ENCODE peak calls at places on chromosome 11, in eight cellular contexts. One of them, this sample, is unnamed.

GRCh38 chr11:14148653-14149273 is 186.2 kb downstream of the SPON1 start:
- DNase-seq in iris pigment epithelial cell: peak
- DNase-seq in nephron progenitor cell: no peak
- DNase-seq in NCI-H1417: peak
- DNase-seq in fibroblast of lung: peak
- DNase-seq in GM19239: no peak
- DNase-seq in activated T-cell treated with anti-CD3 and anti-CD28 coated beads for 1 hour: no peak
- DNase-seq in psoas muscle: no peak
- DNase-seq in this sample: no peak

GRCh38 chr11:35579557-35580396 is 38.5 kb upstream of the FJX1 start:
- DNase-seq in iris pigment epithelial cell: peak
- DNase-seq in nephron progenitor cell: no peak
- DNase-seq in NCI-H1417: no peak
- DNase-seq in fibroblast of lung: peak
- DNase-seq in GM19239: no peak
- DNase-seq in activated T-cell treated with anti-CD3 and anti-CD28 coated beads for 1 hour: no peak
- DNase-seq in psoas muscle: no peak
- DNase-seq in this sample: peak

GRCh38 chr11:119351232-119351631 is 4.7 kb upstream of the MFRP start:
- DNase-seq in iris pigment epithelial cell: no peak
- DNase-seq in nephron progenitor cell: no peak
- DNase-seq in NCI-H1417: no peak
- DNase-seq in fibroblast of lung: no peak
- DNase-seq in GM19239: no peak
- DNase-seq in activated T-cell treated with anti-CD3 and anti-CD28 coated beads for 1 hour: no peak
- DNase-seq in psoas muscle: no peak
- DNase-seq in this sample: no peak

GRCh38 chr11:75344761-75345454 is 6.6 kb downstream of the ARRB1 start:
- DNase-seq in iris pigment epithelial cell: no peak
- DNase-seq in nephron progenitor cell: no peak
- DNase-seq in NCI-H1417: no peak
- DNase-seq in fibroblast of lung: no peak
- DNase-seq in GM19239: no peak
- DNase-seq in activated T-cell treated with anti-CD3 and anti-CD28 coated beads for 1 hour: no peak
- DNase-seq in psoas muscle: no peak
- DNase-seq in this sample: peak

GRCh38 chr11:118263109-118263508 is 988 bp downstream of the MPZL2 start:
- DNase-seq in iris pigment epithelial cell: no peak
- DNase-seq in nephron progenitor cell: no peak
- DNase-seq in NCI-H1417: no peak
- DNase-seq in fibroblast of lung: no peak
- DNase-seq in GM19239: no peak
- DNase-seq in activated T-cell treated with anti-CD3 and anti-CD28 coated beads for 1 hour: no peak
- DNase-seq in psoas muscle: no peak
- DNase-seq in this sample: no peak

GRCh38 chr11:33773399-33774355 is 643 bp downstream of the FBXO3 start:
- DNase-seq in iris pigment epithelial cell: peak
- DNase-seq in nephron progenitor cell: peak
- DNase-seq in NCI-H1417: peak
- DNase-seq in fibroblast of lung: peak
- DNase-seq in GM19239: no peak
- DNase-seq in activated T-cell treated with anti-CD3 and anti-CD28 coated beads for 1 hour: peak
- DNase-seq in psoas muscle: peak
- DNase-seq in this sample: peak

GRCh38 chr11:78138694-78139421 is 568 bp downstream of the ALG8 start:
- DNase-seq in iris pigment epithelial cell: peak
- DNase-seq in nephron progenitor cell: peak
- DNase-seq in NCI-H1417: peak
- DNase-seq in fibroblast of lung: peak
- DNase-seq in GM19239: peak
- DNase-seq in activated T-cell treated with anti-CD3 and anti-CD28 coated beads for 1 hour: no peak
- DNase-seq in psoas muscle: no peak
- DNase-seq in this sample: peak

GRCh38 chr11:46345881-46346484 is 1.3 kb upstream of the DGKZ start:
- DNase-seq in iris pigment epithelial cell: no peak
- DNase-seq in nephron progenitor cell: no peak
- DNase-seq in NCI-H1417: no peak
- DNase-seq in fibroblast of lung: no peak
- DNase-seq in GM19239: no peak
- DNase-seq in activated T-cell treated with anti-CD3 and anti-CD28 coated beads for 1 hour: no peak
- DNase-seq in psoas muscle: no peak
- DNase-seq in this sample: no peak

GRCh38 chr11:72798361-72798760 is 4.5 kb upstream of the STARD10 start:
- DNase-seq in iris pigment epithelial cell: no peak
- DNase-seq in nephron progenitor cell: no peak
- DNase-seq in NCI-H1417: no peak
- DNase-seq in fibroblast of lung: no peak
- DNase-seq in GM19239: no peak
- DNase-seq in activated T-cell treated with anti-CD3 and anti-CD28 coated beads for 1 hour: no peak
- DNase-seq in psoas muscle: no peak
- DNase-seq in this sample: no peak

GRCh38 chr11:64007629-64008282 is 21.5 kb downstream of the OTUB1 start:
- DNase-seq in iris pigment epithelial cell: no peak
- DNase-seq in nephron progenitor cell: peak
- DNase-seq in NCI-H1417: no peak
- DNase-seq in fibroblast of lung: no peak
- DNase-seq in GM19239: no peak
- DNase-seq in activated T-cell treated with anti-CD3 and anti-CD28 coated beads for 1 hour: no peak
- DNase-seq in psoas muscle: peak
- DNase-seq in this sample: no peak

GRCh38 chr11:9575531-9576240 is 2.2 kb downstream of the WEE1 start:
- DNase-seq in iris pigment epithelial cell: peak
- DNase-seq in nephron progenitor cell: no peak
- DNase-seq in NCI-H1417: no peak
- DNase-seq in fibroblast of lung: peak
- DNase-seq in GM19239: no peak
- DNase-seq in activated T-cell treated with anti-CD3 and anti-CD28 coated beads for 1 hour: no peak
- DNase-seq in psoas muscle: no peak
- DNase-seq in this sample: no peak

GRCh38 chr11:45210846-45211245 is 64.4 kb downstream of the PRDM11 start:
- DNase-seq in iris pigment epithelial cell: no peak
- DNase-seq in nephron progenitor cell: no peak
- DNase-seq in NCI-H1417: no peak
- DNase-seq in fibroblast of lung: no peak
- DNase-seq in GM19239: no peak
- DNase-seq in activated T-cell treated with anti-CD3 and anti-CD28 coated beads for 1 hour: no peak
- DNase-seq in psoas muscle: no peak
- DNase-seq in this sample: no peak

GRCh38 chr11:122612123-122612824 is 43.2 kb upstream of the UBASH3B start:
- DNase-seq in iris pigment epithelial cell: no peak
- DNase-seq in nephron progenitor cell: no peak
- DNase-seq in NCI-H1417: no peak
- DNase-seq in fibroblast of lung: peak
- DNase-seq in GM19239: no peak
- DNase-seq in activated T-cell treated with anti-CD3 and anti-CD28 coated beads for 1 hour: no peak
- DNase-seq in psoas muscle: no peak
- DNase-seq in this sample: no peak

GRCh38 chr11:119337581-119338317 is 2.9 kb downstream of the C1QTNF5 start:
- DNase-seq in iris pigment epithelial cell: no peak
- DNase-seq in nephron progenitor cell: peak
- DNase-seq in NCI-H1417: no peak
- DNase-seq in fibroblast of lung: peak
- DNase-seq in GM19239: no peak
- DNase-seq in activated T-cell treated with anti-CD3 and anti-CD28 coated beads for 1 hour: no peak
- DNase-seq in psoas muscle: no peak
- DNase-seq in this sample: peak

GRCh38 chr11:35352107-35352888 is 67.1 kb downstream of the SLC1A2 start:
- DNase-seq in iris pigment epithelial cell: peak
- DNase-seq in nephron progenitor cell: no peak
- DNase-seq in NCI-H1417: no peak
- DNase-seq in fibroblast of lung: peak
- DNase-seq in GM19239: no peak
- DNase-seq in activated T-cell treated with anti-CD3 and anti-CD28 coated beads for 1 hour: no peak
- DNase-seq in psoas muscle: no peak
- DNase-seq in this sample: peak

GRCh38 chr11:65502274-65502851 is 3.5 kb downstream of the MALAT1 start:
- DNase-seq in iris pigment epithelial cell: peak
- DNase-seq in nephron progenitor cell: no peak
- DNase-seq in NCI-H1417: peak
- DNase-seq in fibroblast of lung: peak
- DNase-seq in GM19239: no peak
- DNase-seq in activated T-cell treated with anti-CD3 and anti-CD28 coated beads for 1 hour: no peak
- DNase-seq in psoas muscle: no peak
- DNase-seq in this sample: no peak

GRCh38 chr11:1966531-1966930 is 19.4 kb downstream of the MRPL23 start:
- DNase-seq in iris pigment epithelial cell: no peak
- DNase-seq in nephron progenitor cell: no peak
- DNase-seq in NCI-H1417: no peak
- DNase-seq in fibroblast of lung: no peak
- DNase-seq in GM19239: no peak
- DNase-seq in activated T-cell treated with anti-CD3 and anti-CD28 coated beads for 1 hour: no peak
- DNase-seq in psoas muscle: peak
- DNase-seq in this sample: no peak

GRCh38 chr11:2257023-2257700 is 13.2 kb downstream of the ASCL2 start:
- DNase-seq in iris pigment epithelial cell: no peak
- DNase-seq in nephron progenitor cell: no peak
- DNase-seq in NCI-H1417: peak
- DNase-seq in fibroblast of lung: no peak
- DNase-seq in GM19239: no peak
- DNase-seq in activated T-cell treated with anti-CD3 and anti-CD28 coated beads for 1 hour: no peak
- DNase-seq in psoas muscle: no peak
- DNase-seq in this sample: no peak

GRCh38 chr11:117868815-117869642 is 7.4 kb downstream of the FXYD6 start:
- DNase-seq in iris pigment epithelial cell: no peak
- DNase-seq in nephron progenitor cell: no peak
- DNase-seq in NCI-H1417: peak
- DNase-seq in fibroblast of lung: no peak
- DNase-seq in GM19239: no peak
- DNase-seq in activated T-cell treated with anti-CD3 and anti-CD28 coated beads for 1 hour: no peak
- DNase-seq in psoas muscle: no peak
- DNase-seq in this sample: no peak

GRCh38 chr11:9125185-9125886 is 33.9 kb upstream of the SCUBE2 start:
- DNase-seq in iris pigment epithelial cell: no peak
- DNase-seq in nephron progenitor cell: no peak
- DNase-seq in NCI-H1417: no peak
- DNase-seq in fibroblast of lung: no peak
- DNase-seq in GM19239: no peak
- DNase-seq in activated T-cell treated with anti-CD3 and anti-CD28 coated beads for 1 hour: no peak
- DNase-seq in psoas muscle: no peak
- DNase-seq in this sample: no peak

GRCh38 chr11:73376803-73377629 is 817 bp downstream of the RELT start:
- DNase-seq in iris pigment epithelial cell: peak
- DNase-seq in nephron progenitor cell: peak
- DNase-seq in NCI-H1417: peak
- DNase-seq in fibroblast of lung: peak
- DNase-seq in GM19239: peak
- DNase-seq in activated T-cell treated with anti-CD3 and anti-CD28 coated beads for 1 hour: peak
- DNase-seq in psoas muscle: peak
- DNase-seq in this sample: peak

GRCh38 chr11:23288001-23288783 is 427.9 kb upstream of the CCDC179 start:
- DNase-seq in iris pigment epithelial cell: peak
- DNase-seq in nephron progenitor cell: no peak
- DNase-seq in NCI-H1417: no peak
- DNase-seq in fibroblast of lung: peak
- DNase-seq in GM19239: no peak
- DNase-seq in activated T-cell treated with anti-CD3 and anti-CD28 coated beads for 1 hour: no peak
- DNase-seq in psoas muscle: no peak
- DNase-seq in this sample: peak

GRCh38 chr11:8870461-8871282 is 40.3 kb upstream of the AKIP1 start:
- DNase-seq in iris pigment epithelial cell: peak
- DNase-seq in nephron progenitor cell: peak
- DNase-seq in NCI-H1417: peak
- DNase-seq in fibroblast of lung: peak
- DNase-seq in GM19239: no peak
- DNase-seq in activated T-cell treated with anti-CD3 and anti-CD28 coated beads for 1 hour: no peak
- DNase-seq in psoas muscle: peak
- DNase-seq in this sample: peak

GRCh38 chr11:115054541-115055538 is 376.5 kb downstream of the NXPE2 start:
- DNase-seq in iris pigment epithelial cell: no peak
- DNase-seq in nephron progenitor cell: no peak
- DNase-seq in NCI-H1417: peak
- DNase-seq in fibroblast of lung: peak
- DNase-seq in GM19239: no peak
- DNase-seq in activated T-cell treated with anti-CD3 and anti-CD28 coated beads for 1 hour: no peak
- DNase-seq in psoas muscle: peak
- DNase-seq in this sample: peak

GRCh38 chr11:27468209-27468608 is 4.4 kb downstream of the LGR4 start:
- DNase-seq in iris pigment epithelial cell: peak
- DNase-seq in nephron progenitor cell: no peak
- DNase-seq in NCI-H1417: no peak
- DNase-seq in fibroblast of lung: peak
- DNase-seq in GM19239: no peak
- DNase-seq in activated T-cell treated with anti-CD3 and anti-CD28 coated beads for 1 hour: no peak
- DNase-seq in psoas muscle: no peak
- DNase-seq in this sample: no peak

GRCh38 chr11:7587712-7588111 is 73.9 kb downstream of the PPFIBP2 start:
- DNase-seq in iris pigment epithelial cell: no peak
- DNase-seq in nephron progenitor cell: no peak
- DNase-seq in NCI-H1417: no peak
- DNase-seq in fibroblast of lung: no peak
- DNase-seq in GM19239: no peak
- DNase-seq in activated T-cell treated with anti-CD3 and anti-CD28 coated beads for 1 hour: no peak
- DNase-seq in psoas muscle: no peak
- DNase-seq in this sample: no peak

GRCh38 chr11:78295991-78296930 is 107.5 kb downstream of the USP35 start:
- DNase-seq in iris pigment epithelial cell: peak
- DNase-seq in nephron progenitor cell: no peak
- DNase-seq in NCI-H1417: no peak
- DNase-seq in fibroblast of lung: no peak
- DNase-seq in GM19239: no peak
- DNase-seq in activated T-cell treated with anti-CD3 and anti-CD28 coated beads for 1 hour: no peak
- DNase-seq in psoas muscle: no peak
- DNase-seq in this sample: peak

GRCh38 chr11:33520103-33520502 is 180.5 kb downstream of the C11orf91 start:
- DNase-seq in iris pigment epithelial cell: no peak
- DNase-seq in nephron progenitor cell: no peak
- DNase-seq in NCI-H1417: no peak
- DNase-seq in fibroblast of lung: no peak
- DNase-seq in GM19239: no peak
- DNase-seq in activated T-cell treated with anti-CD3 and anti-CD28 coated beads for 1 hour: no peak
- DNase-seq in psoas muscle: no peak
- DNase-seq in this sample: no peak

GRCh38 chr11:20158597-20159257 is 1.5 kb downstream of the DBX1 start:
- DNase-seq in iris pigment epithelial cell: peak
- DNase-seq in nephron progenitor cell: peak
- DNase-seq in NCI-H1417: no peak
- DNase-seq in fibroblast of lung: peak
- DNase-seq in GM19239: no peak
- DNase-seq in activated T-cell treated with anti-CD3 and anti-CD28 coated beads for 1 hour: no peak
- DNase-seq in psoas muscle: peak
- DNase-seq in this sample: peak

GRCh38 chr11:128055576-128056217 is 531.7 kb downstream of the ETS1 start:
- DNase-seq in iris pigment epithelial cell: no peak
- DNase-seq in nephron progenitor cell: no peak
- DNase-seq in NCI-H1417: no peak
- DNase-seq in fibroblast of lung: no peak
- DNase-seq in GM19239: no peak
- DNase-seq in activated T-cell treated with anti-CD3 and anti-CD28 coated beads for 1 hour: no peak
- DNase-seq in psoas muscle: no peak
- DNase-seq in this sample: no peak

GRCh38 chr11:87223816-87224215 is 186.1 kb downstream of the TMEM135 start:
- DNase-seq in iris pigment epithelial cell: no peak
- DNase-seq in nephron progenitor cell: no peak
- DNase-seq in NCI-H1417: no peak
- DNase-seq in fibroblast of lung: peak
- DNase-seq in GM19239: no peak
- DNase-seq in activated T-cell treated with anti-CD3 and anti-CD28 coated beads for 1 hour: no peak
- DNase-seq in psoas muscle: no peak
- DNase-seq in this sample: peak

GRCh38 chr11:116852261-116853125 is 15.1 kb upstream of the APOA1 start:
- DNase-seq in iris pigment epithelial cell: peak
- DNase-seq in nephron progenitor cell: no peak
- DNase-seq in NCI-H1417: peak
- DNase-seq in fibroblast of lung: peak
- DNase-seq in GM19239: no peak
- DNase-seq in activated T-cell treated with anti-CD3 and anti-CD28 coated beads for 1 hour: no peak
- DNase-seq in psoas muscle: no peak
- DNase-seq in this sample: peak

GRCh38 chr11:118304809-118305248 is 299 bp downstream of the CD3E start:
- DNase-seq in iris pigment epithelial cell: no peak
- DNase-seq in nephron progenitor cell: no peak
- DNase-seq in NCI-H1417: no peak
- DNase-seq in fibroblast of lung: no peak
- DNase-seq in GM19239: no peak
- DNase-seq in activated T-cell treated with anti-CD3 and anti-CD28 coated beads for 1 hour: peak
- DNase-seq in psoas muscle: no peak
- DNase-seq in this sample: no peak